ENCODE peak calls at places on chromosomes 6 and 20, in six cellular contexts. P is pancreas; T is CD4-positive, alpha-beta memory T cell; Q is psoas muscle; C is GM23248; R is hepatocyte. N is an unnamed sample.

GRCh38 chr20:3046677-3047462 is 1.0 kb downstream of the MRPS26 start:
- DNase-seq in C (no peak), R (no peak), P (peak), Q (no peak), T (no peak), N (no peak)

GRCh38 chr6:111566222-111566717 is 39.4 kb downstream of the TRAF3IP2 start:
- DNase-seq in C (peak), Q (no peak), R (no peak), T (no peak), P (no peak), N (no peak)

GRCh38 chr6:106628658-106629102 is 618 bp downstream of the RTN4IP1 start:
- DNase-seq in R (peak), T (no peak), P (no peak), Q (no peak), C (no peak), N (no peak)

GRCh38 chr20:53370345-53370961 is 223.2 kb downstream of the ZNF217 start:
- DNase-seq in Q (no peak), R (no peak), P (no peak), T (no peak), C (no peak), N (no peak)

GRCh38 chr6:15533379-15534044 is 129.3 kb downstream of the DTNBP1 start:
- DNase-seq in C (peak), R (no peak), T (no peak), Q (no peak), P (no peak), N (no peak)

GRCh38 chr6:162726997-162727346 is 594 bp downstream of the PRKN start:
- DNase-seq in P (no peak), C (peak), R (no peak), T (no peak), Q (no peak), N (no peak)

GRCh38 chr20:5835870-5836269 is 85.7 kb downstream of the SHLD1 start:
- DNase-seq in R (no peak), P (no peak), T (peak), C (peak), Q (no peak), N (no peak)

GRCh38 chr6:129331450-129332138 is 378.4 kb downstream of the ARHGAP18 start:
- DNase-seq in Q (no peak), T (no peak), P (no peak), C (peak), R (no peak), N (no peak)

GRCh38 chr6:20334334-20334733 is 67.3 kb upstream of the E2F3 start:
- DNase-seq in P (no peak), C (no peak), T (no peak), R (no peak), Q (peak), N (no peak)

GRCh38 chr6:69100772-69101171 is 465.7 kb downstream of the ADGRB3 start:
- DNase-seq in T (no peak), P (no peak), Q (no peak), R (no peak), C (no peak), N (no peak)

GRCh38 chr20:49171928-49172327 is 16.2 kb downstream of the STAU1 start:
- DNase-seq in T (no peak), C (no peak), P (no peak), R (no peak), Q (peak), N (peak)

GRCh38 chr20:46641424-46641823 is 9.8 kb downstream of the SLC13A3 start:
- DNase-seq in T (no peak), P (no peak), Q (no peak), R (no peak), C (no peak), N (no peak)

GRCh38 chr6:96626749-96627353 is 63.9 kb downstream of the FHL5 start:
- DNase-seq in T (peak), C (peak), R (peak), Q (no peak), P (no peak), N (no peak)

GRCh38 chr6:139257821-139258398 is 33.9 kb downstream of the TXLNB start:
- DNase-seq in T (no peak), R (no peak), C (no peak), Q (no peak), P (no peak), N (no peak)

GRCh38 chr6:26243132-26243531 is 121.9 kb upstream of the BTN3A2 start:
- DNase-seq in R (peak), T (no peak), Q (no peak), C (no peak), P (no peak), N (no peak)

GRCh38 chr6:34959221-34959620 is 70.2 kb downstream of the ANKS1A start:
- DNase-seq in Q (no peak), P (no peak), T (no peak), R (no peak), C (no peak), N (no peak)

DNA sequence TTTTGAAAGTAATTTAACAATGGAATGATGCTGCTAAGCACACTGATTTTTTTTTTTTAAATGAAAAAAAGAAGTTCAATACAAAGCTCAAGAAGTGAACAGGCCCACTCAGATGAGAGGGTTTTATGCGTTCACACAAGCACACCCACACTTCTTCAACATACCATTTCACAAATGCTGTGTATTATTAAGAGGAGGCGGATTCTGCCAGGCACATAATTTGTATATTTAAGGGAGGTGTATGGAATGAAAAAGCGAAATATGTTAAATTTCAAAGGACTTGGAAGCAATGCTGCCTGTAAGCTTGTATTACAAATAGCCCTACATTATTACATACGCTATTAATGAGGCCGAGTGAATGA is 123.9 kb downstream of the INSM1 start:
- DNase-seq in Q (no peak), C (no peak), T (no peak), P (no peak), R (no peak), N (no peak)
- H3K27ac ChIP-seq in Q (no peak), C (peak), T (no peak), P (no peak), R (no peak), N (peak)

GRCh38 chr6:47044418-47044817 is 2.3 kb upstream of the ADGRF1 start:
- DNase-seq in T (no peak), R (peak), C (no peak), P (no peak), Q (no peak), N (no peak)
- H3K27ac ChIP-seq in T (no peak), R (peak), C (no peak), P (no peak), Q (no peak), N (no peak)

DNA sequence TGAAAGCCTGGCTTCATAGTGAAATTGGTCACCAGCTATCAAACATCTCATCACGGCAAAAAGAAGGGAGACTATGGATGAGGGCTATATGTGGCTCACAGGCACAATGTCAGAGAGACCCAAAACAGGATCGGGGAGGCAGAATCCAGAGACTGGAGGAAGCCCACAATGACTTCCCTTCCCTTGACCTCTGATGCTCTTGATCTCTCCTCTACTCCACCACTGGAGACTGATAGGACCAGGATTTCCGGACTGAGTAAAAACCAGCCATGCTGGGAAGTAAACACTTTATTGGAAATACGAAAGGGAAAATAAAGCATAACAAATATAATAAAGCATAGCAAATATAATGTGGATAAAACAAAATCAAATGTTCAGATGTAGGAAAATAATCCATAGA is 597.3 kb downstream of the UTRN start:
- DNase-seq in C (no peak), Q (no peak), R (no peak), T (no peak), P (no peak), N (no peak)
- H3K27ac ChIP-seq in C (no peak), Q (no peak), R (no peak), T (no peak), P (no peak), N (no peak)

DNA sequence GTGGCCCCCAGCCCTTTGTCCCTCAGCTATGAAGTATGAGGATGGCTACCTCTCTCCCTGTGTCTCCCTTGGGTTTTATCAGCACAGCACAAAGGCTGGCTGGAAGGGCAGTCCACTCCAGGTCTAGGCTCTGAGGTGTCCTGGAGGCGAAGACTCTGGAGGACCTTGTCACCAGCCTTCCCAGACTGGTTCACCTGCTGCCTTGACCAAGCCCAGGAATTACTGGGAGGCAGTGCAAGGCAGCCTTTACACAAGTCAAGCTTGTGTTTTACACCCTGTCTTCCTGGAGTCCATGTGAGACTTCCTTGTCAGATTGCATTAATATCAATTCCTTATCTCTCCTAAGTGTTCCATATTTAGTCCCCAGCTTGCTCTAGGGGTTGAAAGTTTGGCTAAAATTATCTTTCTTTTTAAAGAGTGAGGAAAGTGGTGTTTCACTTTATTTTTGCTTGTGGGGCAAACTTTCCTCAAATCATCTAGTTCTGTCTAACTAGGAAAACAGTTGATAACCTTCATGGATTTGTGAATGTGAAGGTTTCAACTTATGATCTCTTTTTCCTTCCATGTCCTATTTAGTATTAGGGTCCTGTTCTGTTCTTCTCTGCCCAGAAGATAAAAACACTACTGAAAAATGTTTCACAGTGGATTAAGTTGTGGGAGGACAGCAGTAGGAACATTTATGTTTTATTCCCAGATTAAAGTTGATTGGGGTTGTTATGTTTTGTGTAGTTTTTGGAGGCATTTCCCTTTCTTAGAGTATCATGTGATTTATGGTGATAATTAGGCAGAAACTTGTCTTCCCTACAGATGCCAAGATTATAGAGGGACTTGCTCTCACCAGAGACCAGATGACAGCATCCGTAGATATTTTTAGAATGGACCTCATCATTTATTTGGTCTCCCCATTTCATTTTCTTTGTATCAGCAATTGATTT is 114.8 kb downstream of the FOXO3 start:
- DNase-seq in T (no peak), P (no peak), Q (no peak), R (no peak), C (no peak), N (no peak)
- H3K27ac ChIP-seq in T (no peak), P (peak), Q (peak), R (peak), C (no peak), N (no peak)

GRCh38 chr6:30572078-30572605 is 900 bp downstream of the ABCF1 start:
- DNase-seq in Q (no peak), P (no peak), C (no peak), R (peak), T (no peak), N (no peak)
- H3K27ac ChIP-seq in Q (peak), P (peak), C (peak), R (peak), T (peak), N (no peak)

GRCh38 chr6:22045261-22045912 is 251.4 kb downstream of the PRL start:
- DNase-seq in R (no peak), P (no peak), Q (no peak), T (no peak), C (no peak), N (no peak)
- H3K27ac ChIP-seq in R (no peak), P (no peak), Q (no peak), T (no peak), C (no peak), N (no peak)

GRCh38 chr6:38269773-38270172 is 370.0 kb downstream of the BTBD9 start:
- DNase-seq in T (no peak), C (peak), P (no peak), Q (no peak), R (no peak), N (no peak)
- H3K27ac ChIP-seq in T (no peak), C (no peak), P (no peak), Q (peak), R (no peak), N (peak)

N was measured in substantia nigra.